ENCODE peak calls at places on chromosomes 3 and 15, in six cellular contexts. H is transverse colon, S is HCT116, Z is K562, G is SK-N-SH, N is GM23338. X is an unnamed sample.

GRCh38 chr15:42087460-42087859 is 6.9 kb downstream of the PLA2G4D start:
- DNase-seq in H (no peak), S (no peak), Z (no peak), G (no peak), N (no peak), X (no peak)

GRCh38 chr3:20225769-20226168 is 39.8 kb upstream of the SGO1 start:
- DNase-seq in H (no peak), S (peak), Z (peak), G (peak), N (peak), X (no peak)

GRCh38 chr15:88802991-88803240 is 320 bp upstream of the ACAN start:
- DNase-seq in H (no peak), S (no peak), Z (no peak), G (no peak), N (no peak), X (no peak)

GRCh38 chr3:23612296-23612891 is 193.4 kb upstream of the UBE2E1 start:
- DNase-seq in H (peak), S (no peak), Z (no peak), G (no peak), N (no peak), X (no peak)

GRCh38 chr15:57321973-57322601 is 54.2 kb upstream of the CGNL1 start:
- DNase-seq in H (no peak), S (no peak), Z (peak), G (no peak), N (peak), X (no peak)

GRCh38 chr3:177284383-177284881 is 87.2 kb upstream of the TBL1XR1 start:
- DNase-seq in H (peak), S (peak), Z (peak), G (no peak), N (peak), X (no peak)

GRCh38 chr3:124032351-124032880 is 40.5 kb upstream of the ROPN1 start:
- DNase-seq in H (peak), S (no peak), Z (peak), G (peak), N (peak), X (peak)

GRCh38 chr3:113287818-113288648 is 76.7 kb downstream of the BOC start:
- DNase-seq in H (peak), S (peak), Z (peak), G (peak), N (peak), X (no peak)

DNA sequence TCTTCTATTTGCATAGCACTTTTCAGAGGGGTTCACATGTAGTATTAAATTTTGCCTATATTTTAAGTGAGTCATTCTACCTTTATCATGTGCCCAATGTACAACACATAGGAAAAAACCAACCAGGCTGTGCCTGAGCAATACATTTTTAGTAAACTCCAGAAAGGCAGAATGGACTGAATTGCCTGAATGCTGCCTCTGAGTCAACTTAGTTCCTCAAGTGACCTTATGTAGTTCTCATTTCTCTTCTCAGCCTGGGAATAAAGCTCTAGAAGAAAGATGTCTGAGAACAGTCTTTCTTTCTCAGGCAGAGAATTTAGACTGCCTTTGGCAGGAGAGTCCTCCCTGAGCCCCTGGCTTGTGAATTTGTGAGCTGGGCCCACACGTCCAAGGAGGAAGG is 13.0 kb downstream of the ST3GAL6 start:
- DNase-seq in H (no peak), S (no peak), Z (no peak), G (no peak), N (no peak), X (no peak)
- H3K27ac ChIP-seq in H (no peak), S (no peak), Z (no peak), G (peak), N (no peak), X (no peak)

DNA sequence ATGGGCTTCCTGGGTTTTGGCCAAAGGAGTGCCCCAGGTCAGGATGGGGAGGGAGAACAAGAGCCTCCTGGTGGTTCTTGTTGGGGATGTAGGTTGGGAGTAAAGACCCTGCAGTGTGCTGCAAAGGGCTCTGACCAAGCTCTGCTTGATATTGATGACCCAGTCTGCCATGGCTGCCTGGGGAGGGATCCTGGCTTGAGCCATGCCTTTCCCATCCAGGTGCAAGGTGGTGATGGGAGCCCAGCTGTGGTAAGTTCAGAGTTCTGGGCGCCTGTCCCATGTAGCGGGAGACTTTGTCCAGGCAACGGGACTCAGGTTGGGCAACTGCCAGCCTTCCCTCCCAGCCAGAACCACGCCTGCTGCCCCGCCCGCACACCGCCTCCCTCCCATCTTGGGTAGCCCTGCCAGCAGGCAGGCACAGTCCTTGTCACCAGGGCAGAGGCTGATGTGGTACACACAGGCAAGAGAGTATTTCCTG is 2.6 kb downstream of the GNAI2 start:
- DNase-seq in H (peak), S (no peak), Z (no peak), G (no peak), N (no peak), X (no peak)
- TF ChIP-seq POLR2AphosphoS5 in H (peak), S (no peak), Z (no peak), G (no peak), N (no peak), X (peak)

DNA sequence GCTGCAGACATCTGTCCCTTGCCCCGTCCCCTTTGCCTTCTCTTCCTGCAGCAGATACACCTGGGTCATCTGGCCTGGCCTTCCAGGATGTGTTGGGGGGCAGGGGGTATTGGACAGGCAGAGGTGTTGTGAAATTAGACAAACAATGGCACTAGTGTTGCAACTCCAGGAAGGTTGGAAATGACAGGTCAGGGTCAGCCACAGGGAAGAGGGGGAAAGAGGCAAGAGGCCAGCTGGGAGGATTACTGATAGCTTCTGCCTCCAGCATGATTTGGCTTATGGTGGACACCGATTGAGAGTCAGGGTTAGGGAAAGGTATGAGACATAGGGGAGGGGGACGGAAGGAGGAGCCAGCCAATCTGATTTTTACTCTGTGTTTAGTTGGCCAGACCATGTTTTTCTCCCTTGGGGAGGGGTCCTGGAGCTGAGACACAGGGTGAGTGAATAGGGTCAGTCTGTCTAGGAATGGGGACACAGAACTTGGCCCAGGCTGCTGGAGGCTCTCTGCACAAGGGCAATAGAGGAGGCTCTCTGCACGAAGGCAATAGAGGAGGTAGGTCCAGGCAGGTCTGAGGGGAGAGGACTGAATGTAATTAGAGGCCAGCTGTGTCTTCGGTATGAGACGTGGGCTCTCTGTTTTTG is 3.4 kb upstream of the ATP2B2 start:
- DNase-seq in H (no peak), S (no peak), Z (no peak), G (no peak), N (no peak), X (no peak)
- H3K27ac ChIP-seq in H (no peak), S (no peak), Z (no peak), G (no peak), N (no peak), X (no peak)

DNA sequence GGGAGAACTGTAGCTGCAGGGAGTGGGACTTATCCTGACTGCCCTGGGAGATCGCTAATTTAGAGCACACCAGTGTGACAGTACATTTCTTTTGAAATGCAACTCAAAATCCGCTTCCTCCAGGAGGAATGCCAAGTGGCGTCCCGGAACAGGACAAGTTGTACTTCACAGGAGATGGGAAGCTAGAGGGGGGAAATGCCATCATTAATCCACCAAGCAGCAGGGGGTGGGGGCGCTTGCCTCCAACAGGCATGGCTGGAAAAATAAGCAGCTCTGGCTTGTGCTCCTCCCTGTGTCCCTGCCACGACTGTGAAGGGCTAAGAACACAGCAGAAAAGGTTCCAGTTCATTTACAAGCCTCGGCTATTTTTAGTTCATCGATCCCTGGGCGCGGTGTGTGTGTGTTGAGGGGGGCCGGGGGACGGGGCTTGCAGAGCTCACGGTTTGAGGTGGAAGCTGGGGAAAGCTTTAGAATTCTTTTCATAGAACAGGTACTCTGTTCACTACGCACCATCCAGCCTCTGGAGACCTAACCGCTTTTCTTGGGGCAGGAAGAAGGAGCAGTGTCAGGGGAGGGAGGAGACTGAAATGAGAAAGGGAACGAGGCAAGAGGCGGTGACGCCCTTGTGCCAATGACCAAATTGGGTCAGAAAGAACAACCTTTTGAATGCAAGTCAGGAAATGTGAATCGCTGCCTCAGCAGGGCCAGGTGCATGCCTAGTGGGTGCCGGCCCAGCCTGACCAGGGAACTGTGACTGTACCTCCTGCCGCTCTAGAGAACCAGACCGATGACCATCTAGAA is 51.8 kb upstream of the DGKG start:
- DNase-seq in H (peak), S (no peak), Z (no peak), G (peak), N (peak), X (peak)
- TF ChIP-seq POLR2AphosphoS5 in H (peak), S (no peak), Z (no peak), G (no peak), N (no peak), X (peak)

GRCh38 chr15:74141591-74141990 is 11.2 kb downstream of the ISLR2 start:
- DNase-seq in H (no peak), S (no peak), Z (no peak), G (no peak), N (no peak), X (no peak)
- H3K27ac ChIP-seq in H (no peak), S (no peak), Z (no peak), G (no peak), N (no peak), X (no peak)

GRCh38 chr3:172856766-172857742 is 106.5 kb downstream of the ECT2 start:
- DNase-seq in H (peak), S (peak), Z (peak), G (no peak), N (no peak), X (no peak)
- TF ChIP-seq POLR2AphosphoS5 in H (no peak), S (no peak), Z (no peak), G (no peak), N (no peak), X (peak)

X was measured in esophagus muscularis mucosa.